ENCODE peak calls at places on chromosomes 16 and 17, in four cellular contexts. U is SK-N-SH, F is HepG2, P is K562. V is an unnamed sample.
A peak's percentile ranks its signal among the peaks of the same experiment; 100 is the strongest.

GRCh38 chr16:70253291-70254094 is 1.8 kb upstream of the EXOSC6 start:
- DNase-seq in F (peak; percentile 45), U (peak; percentile 62), P (peak; percentile 40), V (peak; percentile 28)

GRCh38 chr16:23833504-23833903 is 2.3 kb upstream of the PRKCB start:
- DNase-seq in U (no peak), F (no peak), P (no peak), V (no peak)

GRCh38 chr17:71084838-71085237 is 915.5 kb downstream of the KCNJ2 start:
- DNase-seq in U (no peak), P (no peak), F (no peak), V (no peak)

GRCh38 chr17:58273453-58274104 is 7.2 kb downstream of the MPO start:
- DNase-seq in U (peak; percentile 27), F (no peak), P (no peak), V (no peak)

GRCh38 chr17:58378895-58379824 is 27.2 kb upstream of the SUPT4H1 start:
- DNase-seq in P (no peak), U (no peak), F (no peak), V (no peak)

GRCh38 chr17:72142614-72143013 is 21.8 kb downstream of the SOX9 start:
- DNase-seq in U (no peak), P (no peak), F (no peak), V (no peak)

GRCh38 chr17:45787656-45788055 is 3.5 kb downstream of the CRHR1 start:
- DNase-seq in F (no peak), P (no peak), U (peak; percentile 59), V (no peak)

GRCh38 chr17:59756236-59756818 is 48.9 kb downstream of the VMP1 start:
- DNase-seq in U (no peak), P (no peak), F (peak; percentile 88), V (peak; percentile 94)

GRCh38 chr17:66807182-66807581 is 27.7 kb upstream of the CACNG5 start:
- DNase-seq in F (no peak), U (no peak), P (no peak), V (no peak)

GRCh38 chr17:7018331-7018964 is 4.4 kb upstream of the BCL6B start:
- DNase-seq in P (no peak), U (no peak), F (no peak), V (no peak)

GRCh38 chr17:36544049-36544319 is 735 bp upstream of the GGNBP2 start:
- DNase-seq in U (no peak), F (peak; percentile 14), P (no peak), V (no peak)

GRCh38 chr16:72947379-72948237 is 100.3 kb downstream of the ZFHX3 start:
- DNase-seq in P (no peak), U (peak; percentile 90), F (peak; percentile 79), V (no peak)
- TF ChIP-seq ELF1 in P (no peak), U (no peak), F (no peak), V (no peak)

DNA sequence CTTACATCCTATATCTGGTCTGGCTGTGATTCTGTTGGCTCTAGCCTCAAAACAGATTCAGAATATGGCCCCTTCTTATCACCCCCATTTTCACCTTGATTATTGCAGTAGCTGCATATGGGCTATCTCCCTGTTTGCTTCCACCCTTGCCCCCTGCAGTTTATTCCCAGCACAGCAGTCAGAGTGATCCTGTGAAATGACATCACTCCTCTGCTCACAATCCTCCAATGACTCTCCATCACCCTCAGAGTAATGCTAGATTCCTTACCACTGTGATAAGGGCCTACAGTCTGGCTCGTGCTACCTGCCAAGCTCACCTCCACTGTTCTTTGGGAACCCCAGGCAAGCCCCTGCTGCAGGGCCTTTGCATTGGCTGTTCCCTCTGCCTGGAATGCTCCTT is 92.5 kb downstream of the ASIC2 start:
- DNase-seq in P (peak; percentile 24), F (no peak), U (peak; percentile 23), V (no peak)
- TF ChIP-seq POLR2AphosphoS5 in P (no peak), F (no peak), U (no peak), V (no peak)

DNA sequence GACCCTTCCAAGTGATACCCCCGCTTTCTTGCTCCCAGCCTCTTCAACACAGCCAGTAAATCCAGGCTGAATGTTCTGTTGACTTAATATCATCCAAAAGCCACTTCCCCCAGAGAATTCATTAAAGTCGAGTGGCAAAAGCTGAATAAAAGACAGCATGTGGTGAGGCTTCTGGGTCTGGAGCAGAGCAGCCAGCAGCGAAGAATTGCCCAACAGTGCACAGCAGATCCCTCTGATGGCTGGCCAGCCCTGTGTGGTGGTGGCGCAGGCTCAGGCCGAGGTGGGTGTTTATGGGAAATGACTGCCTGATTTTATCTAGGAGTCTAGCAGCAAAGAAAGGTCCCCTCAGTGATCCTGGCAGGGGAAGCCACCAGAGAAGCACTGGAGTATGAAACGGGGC is 30.3 kb upstream of the RCVRN start:
- DNase-seq in U (no peak), P (no peak), F (no peak), V (no peak)
- TF ChIP-seq ELF1 in U (no peak), P (no peak), F (no peak), V (no peak)

DNA sequence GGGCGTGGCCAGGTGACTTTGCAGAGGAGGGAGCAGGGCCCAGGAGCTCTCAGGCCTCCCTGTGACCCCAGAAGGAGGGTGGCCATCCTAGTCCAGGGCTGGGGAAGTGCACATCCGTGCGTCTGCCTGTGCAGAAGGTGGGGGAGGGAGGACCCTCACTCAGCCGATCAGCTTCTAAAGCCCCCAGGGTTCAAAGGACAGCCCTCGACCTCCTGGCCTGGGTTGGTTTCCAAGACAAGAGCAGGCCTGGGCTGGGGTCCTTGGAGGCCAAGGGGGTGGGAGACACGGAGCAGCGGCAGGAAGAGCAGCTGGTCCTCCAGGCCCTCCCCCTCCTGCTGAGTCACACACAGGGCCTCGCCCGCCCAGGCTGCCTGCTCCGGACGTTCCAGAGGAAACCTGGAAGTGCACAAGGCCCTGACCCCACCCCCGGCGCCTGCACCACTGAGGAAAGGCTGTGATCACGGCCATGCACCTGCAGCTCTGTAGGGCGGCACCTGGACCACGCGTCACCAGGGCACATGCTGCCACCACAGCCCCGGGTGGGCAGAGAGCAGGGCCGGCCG is 67.1 kb upstream of the ZNF469 start:
- DNase-seq in P (peak; percentile 68), F (peak; percentile 50), U (no peak), V (peak; percentile 40)
- TF ChIP-seq POLR2AphosphoS5 in P (no peak), F (no peak), U (peak; percentile 12), V (peak; percentile 54)

V was measured in HCT116.